ENCODE peak calls at places on chromosomes 12 and 14, in four cellular contexts. One of them, this sample, is unnamed.

GRCh38 chr12:57010627-57011224 is 4.4 kb upstream of the ZBTB39 start:
- DNase-seq in AG10803: no peak
- DNase-seq in HFF-Myc: no peak
- DNase-seq in cardiac fibroblast: no peak
- DNase-seq in this sample: no peak

GRCh38 chr12:122865268-122866231 is 30.3 kb downstream of the HIP1R start:
- DNase-seq in AG10803: no peak
- DNase-seq in HFF-Myc: no peak
- DNase-seq in cardiac fibroblast: no peak
- DNase-seq in this sample: no peak

GRCh38 chr14:99727096-99727870 is 43.2 kb downstream of the CYP46A1 start:
- DNase-seq in AG10803: no peak
- DNase-seq in HFF-Myc: no peak
- DNase-seq in cardiac fibroblast: no peak
- DNase-seq in this sample: no peak

GRCh38 chr12:67068773-67069450 is 200.2 kb upstream of the CAND1 start:
- DNase-seq in AG10803: peak
- DNase-seq in HFF-Myc: no peak
- DNase-seq in cardiac fibroblast: peak
- DNase-seq in this sample: no peak

GRCh38 chr12:96720363-96720705 is 186.7 kb upstream of the NEDD1 start:
- DNase-seq in AG10803: no peak
- DNase-seq in HFF-Myc: no peak
- DNase-seq in cardiac fibroblast: peak
- DNase-seq in this sample: no peak

GRCh38 chr14:66069830-66070541 is 416.2 kb upstream of the CCDC196 start:
- DNase-seq in AG10803: no peak
- DNase-seq in HFF-Myc: no peak
- DNase-seq in cardiac fibroblast: no peak
- DNase-seq in this sample: no peak

GRCh38 chr12:14018080-14018479 is 36.7 kb upstream of the GRIN2B start:
- DNase-seq in AG10803: no peak
- DNase-seq in HFF-Myc: no peak
- DNase-seq in cardiac fibroblast: no peak
- DNase-seq in this sample: no peak

GRCh38 chr14:88919502-88919901 is 95.1 kb downstream of the TTC8 start:
- DNase-seq in AG10803: peak
- DNase-seq in HFF-Myc: no peak
- DNase-seq in cardiac fibroblast: no peak
- DNase-seq in this sample: no peak

GRCh38 chr12:57759360-57759980 is 4.6 kb downstream of the MARCHF9 start:
- DNase-seq in AG10803: no peak
- DNase-seq in HFF-Myc: no peak
- DNase-seq in cardiac fibroblast: peak
- DNase-seq in this sample: no peak

GRCh38 chr12:3750616-3751015 is 2.3 kb downstream of the CRACR2A start:
- DNase-seq in AG10803: no peak
- DNase-seq in HFF-Myc: no peak
- DNase-seq in cardiac fibroblast: no peak
- DNase-seq in this sample: no peak

GRCh38 chr14:100618763-100619320 is 31.6 kb upstream of the BEGAIN start:
- DNase-seq in AG10803: no peak
- DNase-seq in HFF-Myc: no peak
- DNase-seq in cardiac fibroblast: no peak
- DNase-seq in this sample: no peak

GRCh38 chr14:100067971-100068959 is 3.0 kb downstream of the EVL start:
- DNase-seq in AG10803: no peak
- DNase-seq in HFF-Myc: peak
- DNase-seq in cardiac fibroblast: peak
- DNase-seq in this sample: no peak

GRCh38 chr12:25557830-25558436 is 4.8 kb upstream of the LMNTD1 start:
- DNase-seq in AG10803: peak
- DNase-seq in HFF-Myc: peak
- DNase-seq in cardiac fibroblast: peak
- DNase-seq in this sample: peak

GRCh38 chr12:106892075-106892474 is 63.6 kb upstream of the TMEM263 start:
- DNase-seq in AG10803: no peak
- DNase-seq in HFF-Myc: no peak
- DNase-seq in cardiac fibroblast: no peak
- DNase-seq in this sample: no peak

GRCh38 chr14:98345186-98345585 is 926.8 kb downstream of the BCL11B start:
- DNase-seq in AG10803: no peak
- DNase-seq in HFF-Myc: no peak
- DNase-seq in cardiac fibroblast: no peak
- DNase-seq in this sample: peak

GRCh38 chr12:52691076-52691764 is 11.0 kb upstream of the KRT1 start:
- DNase-seq in AG10803: no peak
- DNase-seq in HFF-Myc: no peak
- DNase-seq in cardiac fibroblast: no peak
- DNase-seq in this sample: no peak

DNA sequence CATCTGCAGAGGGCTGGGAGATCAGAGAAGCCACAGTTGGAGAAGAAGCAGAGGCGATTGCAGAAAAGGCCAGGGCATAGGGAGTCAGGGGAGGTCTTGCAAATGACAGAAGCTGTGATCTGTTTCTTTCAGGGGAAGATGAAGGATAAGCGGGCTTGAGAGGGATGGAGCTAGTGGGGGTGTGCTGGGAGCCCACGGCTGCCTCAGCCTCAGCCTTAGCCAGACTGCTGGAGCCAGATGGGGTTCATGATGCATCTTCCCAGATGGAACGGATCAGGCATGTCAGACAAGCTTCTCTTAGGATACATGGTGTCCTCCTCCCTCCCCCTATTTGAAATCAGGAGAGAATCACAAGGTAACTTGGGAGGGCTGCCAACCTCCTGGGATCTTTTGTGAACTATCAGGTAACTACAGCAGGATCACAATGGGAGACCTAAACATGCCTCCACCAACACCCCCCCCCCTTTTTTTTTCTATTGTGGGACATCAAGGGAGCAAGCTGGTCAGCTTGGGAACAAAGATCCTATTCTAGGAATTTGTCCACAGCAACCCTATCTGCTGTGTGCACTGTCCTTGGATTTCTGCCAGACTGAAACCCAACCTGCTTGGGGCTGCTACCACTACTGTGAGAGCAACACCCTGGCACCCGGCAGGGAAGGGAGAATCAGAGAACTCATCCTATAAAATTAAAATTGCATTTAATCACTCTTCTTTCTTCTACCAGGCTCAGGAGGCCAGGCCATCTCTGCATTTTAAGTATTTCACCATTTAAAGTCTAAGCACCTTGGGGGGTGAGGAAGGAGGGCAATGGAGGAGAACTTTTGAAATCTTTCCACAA is 10.7 kb upstream of the ATP2A2 start:
- DNase-seq in AG10803: peak
- DNase-seq in HFF-Myc: peak
- DNase-seq in cardiac fibroblast: peak
- DNase-seq in this sample: no peak
- H3K4me3 ChIP-seq in AG10803: peak
- H3K4me3 ChIP-seq in HFF-Myc: no peak
- H3K4me3 ChIP-seq in cardiac fibroblast: no peak
- H3K4me3 ChIP-seq in this sample: no peak

GRCh38 chr14:69355155-69355954 is 42.7 kb downstream of the ERH start:
- DNase-seq in AG10803: no peak
- DNase-seq in HFF-Myc: no peak
- DNase-seq in cardiac fibroblast: peak
- DNase-seq in this sample: no peak
- TF ChIP-seq CTCF in AG10803: no peak
- TF ChIP-seq CTCF in HFF-Myc: no peak
- TF ChIP-seq CTCF in cardiac fibroblast: no peak
- TF ChIP-seq CTCF in this sample: no peak

GRCh38 chr12:53975019-53975815 is 463 bp upstream of the HOTAIR start:
- DNase-seq in AG10803: no peak
- DNase-seq in HFF-Myc: no peak
- DNase-seq in cardiac fibroblast: no peak
- DNase-seq in this sample: no peak
- H3K4me3 ChIP-seq in AG10803: peak
- H3K4me3 ChIP-seq in HFF-Myc: peak
- H3K4me3 ChIP-seq in cardiac fibroblast: no peak
- H3K4me3 ChIP-seq in this sample: no peak

DNA sequence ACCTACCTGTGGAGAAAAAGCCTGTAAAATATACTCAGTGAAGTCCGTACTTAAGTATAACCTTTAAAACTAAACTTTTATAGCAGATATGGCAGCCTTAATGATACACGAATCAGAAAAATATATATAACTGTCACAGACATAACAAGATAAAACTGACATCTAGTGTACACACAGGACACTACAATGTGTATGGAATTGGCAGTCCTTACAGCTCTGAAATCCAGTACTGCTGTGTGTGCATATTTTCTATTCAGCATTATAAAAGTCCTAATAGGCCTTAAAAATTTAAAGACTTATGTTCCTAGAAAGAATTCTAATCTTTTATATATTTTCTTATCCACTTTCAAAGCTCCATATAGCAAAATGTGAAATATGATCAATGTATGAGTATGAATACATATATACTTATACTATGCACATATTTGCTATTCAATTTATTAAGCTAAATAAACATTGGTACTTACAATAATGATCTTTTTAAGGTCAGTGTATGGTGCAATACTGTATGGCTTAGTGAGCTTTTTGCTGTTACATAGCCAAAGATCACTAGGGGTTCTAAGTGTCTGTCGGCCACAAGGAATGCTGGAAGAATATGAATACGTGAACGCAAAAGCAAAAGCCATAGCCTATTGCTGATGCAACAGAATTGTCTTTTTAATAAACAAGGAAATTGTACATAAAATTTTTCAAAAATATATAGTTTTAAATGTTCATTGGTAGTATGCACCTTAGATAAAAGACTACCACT is 69.2 kb downstream of the C2CD5 start:
- DNase-seq in AG10803: no peak
- DNase-seq in HFF-Myc: no peak
- DNase-seq in cardiac fibroblast: no peak
- DNase-seq in this sample: no peak
- TF ChIP-seq CTCF in AG10803: no peak
- TF ChIP-seq CTCF in HFF-Myc: no peak
- TF ChIP-seq CTCF in cardiac fibroblast: no peak
- TF ChIP-seq CTCF in this sample: no peak

GRCh38 chr12:31119531-31120211 is 46.0 kb downstream of the DDX11 start:
- DNase-seq in AG10803: no peak
- DNase-seq in HFF-Myc: no peak
- DNase-seq in cardiac fibroblast: no peak
- DNase-seq in this sample: no peak
- H3K4me3 ChIP-seq in AG10803: no peak
- H3K4me3 ChIP-seq in HFF-Myc: no peak
- H3K4me3 ChIP-seq in cardiac fibroblast: no peak
- H3K4me3 ChIP-seq in this sample: no peak

DNA sequence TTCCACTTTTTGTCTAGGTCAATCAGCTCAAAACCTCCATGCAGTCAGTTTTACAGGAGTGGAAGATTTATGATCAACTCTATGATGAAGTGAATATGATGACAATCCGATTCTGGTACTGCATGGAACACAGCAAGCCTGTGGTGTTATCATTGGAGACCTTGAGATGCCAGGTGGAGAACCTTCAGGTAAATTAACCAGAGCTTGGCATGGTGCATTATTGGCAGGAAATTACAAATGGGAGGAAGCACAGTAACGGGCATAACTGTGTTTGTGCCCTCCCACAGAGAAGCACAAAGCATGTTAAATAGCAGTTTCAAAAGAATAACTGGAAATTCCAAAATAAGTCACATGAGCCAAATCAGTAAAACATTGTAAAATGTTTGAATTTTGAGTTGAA is 135.6 kb downstream of the ESR2 start:
- DNase-seq in AG10803: no peak
- DNase-seq in HFF-Myc: no peak
- DNase-seq in cardiac fibroblast: no peak
- DNase-seq in this sample: no peak
- TF ChIP-seq CTCF in AG10803: no peak
- TF ChIP-seq CTCF in HFF-Myc: no peak
- TF ChIP-seq CTCF in cardiac fibroblast: no peak
- TF ChIP-seq CTCF in this sample: no peak

DNA sequence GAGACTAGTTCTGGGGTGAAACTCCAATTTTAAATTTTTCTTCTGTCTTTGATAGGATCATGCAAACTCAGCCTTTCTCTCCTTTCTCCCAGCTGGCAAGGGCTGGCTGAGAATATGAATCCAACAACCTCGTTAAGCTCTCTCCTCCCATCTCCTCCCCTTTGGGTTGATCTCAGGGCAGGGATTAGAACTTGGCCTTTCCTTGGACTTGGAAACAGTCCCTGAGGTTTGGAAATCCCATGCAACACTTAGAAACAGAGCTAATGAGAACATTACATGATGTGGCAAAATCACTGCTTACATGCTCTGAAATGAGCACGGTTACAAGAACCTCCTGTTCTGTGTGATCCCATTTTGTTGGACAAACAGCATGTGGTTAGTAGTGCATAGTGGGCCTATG is 31.6 kb downstream of the ACACB start:
- DNase-seq in AG10803: peak
- DNase-seq in HFF-Myc: no peak
- DNase-seq in cardiac fibroblast: peak
- DNase-seq in this sample: peak
- H3K4me3 ChIP-seq in AG10803: no peak
- H3K4me3 ChIP-seq in HFF-Myc: no peak
- H3K4me3 ChIP-seq in cardiac fibroblast: no peak
- H3K4me3 ChIP-seq in this sample: no peak

DNA sequence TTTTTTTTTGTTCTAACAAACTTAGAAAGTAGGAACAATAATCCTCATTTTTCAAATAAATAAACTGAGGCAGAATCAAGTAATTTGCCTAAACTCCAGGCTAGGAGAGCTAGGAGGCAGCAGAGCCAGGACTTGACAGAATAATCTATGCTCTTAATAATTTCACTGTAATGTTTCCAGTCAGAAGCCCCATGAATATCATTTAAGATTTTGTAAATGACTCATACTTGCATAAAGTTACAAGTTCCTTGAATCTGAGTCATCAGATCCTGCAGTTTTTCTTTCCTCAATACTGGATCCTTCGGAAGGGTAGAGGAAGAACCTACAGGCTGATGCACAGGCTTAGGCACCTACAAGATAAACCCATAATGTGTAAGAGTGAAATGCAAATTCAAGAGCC is 29.0 kb downstream of the CAPRIN2 start:
- DNase-seq in AG10803: peak
- DNase-seq in HFF-Myc: peak
- DNase-seq in cardiac fibroblast: peak
- DNase-seq in this sample: peak
- TF ChIP-seq CTCF in AG10803: no peak
- TF ChIP-seq CTCF in HFF-Myc: no peak
- TF ChIP-seq CTCF in cardiac fibroblast: no peak
- TF ChIP-seq CTCF in this sample: no peak

GRCh38 chr14:74953686-74954085 is 1.7 kb downstream of the PGF start:
- DNase-seq in AG10803: no peak
- DNase-seq in HFF-Myc: no peak
- DNase-seq in cardiac fibroblast: no peak
- DNase-seq in this sample: no peak
- H3K4me3 ChIP-seq in AG10803: peak
- H3K4me3 ChIP-seq in HFF-Myc: peak
- H3K4me3 ChIP-seq in cardiac fibroblast: peak
- H3K4me3 ChIP-seq in this sample: peak

This sample was measured in retinal pigment epithelial cell.